ENCODE peak calls at places on chromosomes 4 and X, in ten cellular contexts. Y, G, Q, Z, A, W, P, C, F and M are unnamed samples.

GRCh38 chr4:128451270-128451905 is 163.8 kb upstream of the PGRMC2 start:
- DNase-seq in Y (no peak), G (no peak), Q (no peak), Z (no peak), A (no peak), W (no peak), P (no peak), C (no peak), F (no peak), M (no peak)

GRCh38 chr4:121330180-121330665 is 50.6 kb downstream of the QRFPR start:
- DNase-seq in Y (no peak), G (no peak), Q (no peak), Z (no peak), A (no peak), W (no peak), P (no peak), C (no peak), F (no peak), M (no peak)

GRCh38 chr4:16544251-16544721 is 318.0 kb upstream of the TAPT1 start:
- DNase-seq in Y (peak; percentile 24), G (peak; percentile 86), Q (no peak), Z (no peak), A (no peak), W (no peak), P (no peak), C (peak; percentile 77), F (no peak), M (no peak)

GRCh38 chr4:110483516-110483915 is 7.6 kb downstream of the ENPEP start:
- DNase-seq in Y (no peak), G (no peak), Q (no peak), Z (no peak), A (no peak), W (no peak), P (no peak), C (no peak), F (no peak), M (no peak)

GRCh38 chr4:95129708-95130343 is 372.1 kb downstream of the BMPR1B start:
- DNase-seq in Y (peak; percentile 75), G (peak; percentile 14), Q (no peak), Z (no peak), A (peak; percentile 24), W (peak; percentile 43), P (peak; percentile 20), C (no peak), F (peak; percentile 73), M (peak; percentile 10)

GRCh38 chrX:115898382-115899001 is 272.1 kb upstream of the AGTR2 start:
- DNase-seq in Y (no peak), G (peak; percentile 53), Q (peak; percentile 92), Z (peak; percentile 78), A (no peak), W (no peak), P (peak; percentile 36), C (peak; percentile 80), F (peak; percentile 6), M (no peak)

GRCh38 chrX:66602381-66602938 is 36.4 kb downstream of the EDA2R start:
- DNase-seq in Y (no peak), G (no peak), Q (no peak), Z (no peak), A (no peak), W (no peak), P (no peak), C (no peak), F (no peak), M (no peak)

GRCh38 chr4:13371050-13371449 is 113.1 kb downstream of the RAB28 start:
- DNase-seq in Y (no peak), G (no peak), Q (no peak), Z (no peak), A (no peak), W (no peak), P (no peak), C (no peak), F (no peak), M (no peak)

GRCh38 chrX:5957506-5957905 is 271.2 kb downstream of the NLGN4X start:
- DNase-seq in Y (no peak), G (no peak), Q (no peak), Z (no peak), A (no peak), W (no peak), P (no peak), C (no peak), F (no peak), M (no peak)

GRCh38 chrX:23478056-23478455 is 143.4 kb downstream of the PTCHD1 start:
- DNase-seq in Y (no peak), G (no peak), Q (no peak), Z (no peak), A (no peak), W (no peak), P (no peak), C (no peak), F (no peak), M (no peak)

GRCh38 chr4:87657525-87657924 is 7.4 kb downstream of the DMP1 start:
- DNase-seq in Y (no peak), G (no peak), Q (no peak), Z (no peak), A (no peak), W (peak; percentile 10), P (no peak), C (no peak), F (peak; percentile 51), M (peak; percentile 7)

GRCh38 chrX:74343327-74343969 is 39.5 kb downstream of the ZCCHC13 start:
- DNase-seq in Y (no peak), G (no peak), Q (no peak), Z (no peak), A (no peak), W (no peak), P (no peak), C (no peak), F (no peak), M (no peak)

GRCh38 chr4:84529169-84529751 is 30.2 kb upstream of the NKX6-1 start:
- DNase-seq in Y (no peak), G (no peak), Q (no peak), Z (no peak), A (no peak), W (peak; percentile 13), P (no peak), C (no peak), F (peak; percentile 21), M (no peak)

GRCh38 chr4:158821228-158822009 is 52.6 kb downstream of the FNIP2 start:
- DNase-seq in Y (no peak), G (no peak), Q (no peak), Z (no peak), A (no peak), W (no peak), P (no peak), C (no peak), F (no peak), M (no peak)

GRCh38 chr4:86117781-86118302 is 242.0 kb downstream of the MAPK10 start:
- DNase-seq in Y (no peak), G (peak; percentile 20), Q (no peak), Z (no peak), A (no peak), W (no peak), P (no peak), C (no peak), F (no peak), M (no peak)

GRCh38 chrX:135973025-135973547 is 702 bp downstream of the MMGT1 start:
- DNase-seq in Y (no peak), G (no peak), Q (no peak), Z (no peak), A (no peak), W (peak; percentile 31), P (peak; percentile 5), C (no peak), F (no peak), M (peak; percentile 16)

GRCh38 chrX:135974279-135974856 is 580 bp upstream of the MMGT1 start:
- DNase-seq in Y (peak; percentile 51), G (peak; percentile 68), Q (peak; percentile 75), Z (peak; percentile 85), A (peak; percentile 61), W (peak; percentile 41), P (peak; percentile 73), C (peak; percentile 82), F (peak; percentile 36), M (peak; percentile 28)

GRCh38 chrX:135977611-135978010 is 3.8 kb upstream of the MMGT1 start:
- DNase-seq in Y (no peak), G (no peak), Q (no peak), Z (no peak), A (no peak), W (peak; percentile 50), P (no peak), C (no peak), F (no peak), M (peak; percentile 15)

GRCh38 chrX:135975421-135975820 is 1.6 kb upstream of the MMGT1 start:
- DNase-seq in Y (no peak), G (no peak), Q (no peak), Z (no peak), A (no peak), W (no peak), P (no peak), C (no peak), F (no peak), M (no peak)

GRCh38 chrX:135973548-135974278 is at the start of gene MMGT1:
- DNase-seq in Y (peak; percentile 75), G (peak; percentile 81), Q (peak; percentile 80), Z (peak; percentile 88), A (peak; percentile 67), W (peak; percentile 71), P (peak; percentile 81), C (peak; percentile 89), F (peak; percentile 59), M (peak; percentile 59)
- TF ChIP-seq POLR2A in Y (no peak), G (peak; percentile 39), Q (no peak), Z (no peak), A (peak; percentile 41), W (peak; percentile 43), P (no peak), C (no peak), F (no peak), M (peak; percentile 60)

DNA sequence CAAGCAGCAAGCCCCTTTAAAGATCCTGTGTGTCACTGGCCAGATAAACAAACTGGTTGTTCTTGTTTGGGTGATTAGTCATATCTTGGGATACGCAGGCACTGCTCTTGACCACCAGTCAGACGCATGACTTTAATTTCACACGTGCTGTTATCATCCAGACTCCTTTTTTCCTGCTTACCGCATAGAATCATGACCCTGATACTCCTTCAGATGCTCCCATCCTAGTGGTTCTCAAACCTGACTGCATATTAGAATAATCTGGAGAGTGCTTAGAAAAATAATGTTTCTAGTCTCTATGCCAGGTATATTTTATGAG is 78.8 kb downstream of the CLDN22 start:
- DNase-seq in Y (peak; percentile 37), G (no peak), Q (no peak), Z (no peak), A (no peak), W (no peak), P (no peak), C (no peak), F (peak; percentile 69), M (no peak)
- TF ChIP-seq POLR2A in Y (no peak), G (no peak), Q (no peak), Z (no peak), A (no peak), W (no peak), P (no peak), C (no peak), F (no peak), M (no peak)

GRCh38 chr4:39044364-39044946 is 12.2 kb upstream of the TMEM156 start:
- DNase-seq in Y (peak; percentile 90), G (peak; percentile 92), Q (peak; percentile 87), Z (peak; percentile 95), A (peak; percentile 81), W (peak; percentile 81), P (peak; percentile 90), C (peak; percentile 95), F (peak; percentile 64), M (peak; percentile 51)
- TF ChIP-seq POLR2A in Y (no peak), G (no peak), Q (no peak), Z (no peak), A (no peak), W (no peak), P (no peak), C (peak; percentile 21), F (no peak), M (peak; percentile 28)

GRCh38 chrX:43655961-43656494 is at the start of gene MAOA:
- DNase-seq in Y (peak; percentile 88), G (peak; percentile 72), Q (peak; percentile 87), Z (peak; percentile 92), A (peak; percentile 64), W (peak; percentile 43), P (peak; percentile 94), C (peak; percentile 78), F (no peak), M (no peak)
- TF ChIP-seq POLR2A in Y (no peak), G (peak; percentile 39), Q (no peak), Z (no peak), A (peak; percentile 41), W (no peak), P (peak; percentile 24), C (peak; percentile 59), F (no peak), M (no peak)